ENCODE peak calls at places on chromosomes 5 and 9, in nine cellular contexts. C is neural progenitor cell, Z is astrocyte, S is Panc1, D is GM23248, O is uterus, M is SJSA1, E is neuronal stem cell, P is ovary. A is an unnamed sample. For H3K36me3, the result is how much of the 10 kb centered on the place peaks cover.

GRCh38 chr9:114777841-114778240 is 28.0 kb downstream of the TNFSF15 start:
- DNase-seq in C (no peak), Z (no peak), S (no peak), D (peak), O (no peak), M (no peak), E (no peak), P (no peak), A (no peak)

GRCh38 chr9:19372576-19372975 is 7.5 kb downstream of the RPS6 start:
- DNase-seq in C (no peak), Z (no peak), S (no peak), D (no peak), O (no peak), M (no peak), E (no peak), P (no peak), A (no peak)

GRCh38 chr5:91225848-91226686 is 157.1 kb downstream of the ARRDC3 start:
- DNase-seq in C (peak), Z (no peak), S (peak), D (no peak), O (no peak), M (no peak), E (no peak), P (no peak), A (no peak)

GRCh38 chr5:2196989-2197531 is 314.3 kb upstream of the IRX4 start:
- DNase-seq in C (peak), Z (no peak), S (no peak), D (no peak), O (no peak), M (no peak), E (no peak), P (no peak), A (no peak)

GRCh38 chr5:95530441-95530840 is 24.3 kb downstream of the SKIC3 start:
- DNase-seq in C (no peak), Z (peak), S (peak), D (peak), O (no peak), M (no peak), E (no peak), P (no peak), A (peak)

GRCh38 chr5:93421987-93422391 is 159.0 kb downstream of the NR2F1-AS1 start:
- DNase-seq in C (peak), Z (peak), S (no peak), D (no peak), O (no peak), M (no peak), E (no peak), P (no peak), A (no peak)

GRCh38 chr5:147336871-147337270 is 102.0 kb downstream of the STK32A start:
- DNase-seq in C (peak), Z (no peak), S (no peak), D (no peak), O (no peak), M (no peak), E (no peak), P (no peak), A (no peak)

GRCh38 chr5:179974946-179975712 is 67.4 kb upstream of the TBC1D9B start:
- DNase-seq in C (peak), Z (no peak), S (peak), D (peak), O (no peak), M (peak), E (peak), P (no peak), A (no peak)

GRCh38 chr5:124659798-124660197 is 86.6 kb downstream of the ZNF608 start:
- DNase-seq in C (no peak), Z (no peak), S (no peak), D (no peak), O (no peak), M (peak), E (no peak), P (no peak), A (no peak)

GRCh38 chr9:5869315-5870019 is 21.2 kb upstream of the MLANA start:
- DNase-seq in C (peak), Z (no peak), S (no peak), D (peak), O (no peak), M (no peak), E (no peak), P (no peak), A (no peak)

GRCh38 chr5:178538624-178539344 is 51.4 kb downstream of the COL23A1 start:
- DNase-seq in C (no peak), Z (no peak), S (no peak), D (no peak), O (no peak), M (no peak), E (no peak), P (no peak), A (peak)

GRCh38 chr5:64347308-64347707 is 158.5 kb upstream of the RGS7BP start:
- DNase-seq in C (peak), Z (no peak), S (no peak), D (no peak), O (no peak), M (no peak), E (no peak), P (no peak), A (no peak)

GRCh38 chr5:132905938-132906337 is 32.5 kb downstream of the LEAP2 start:
- DNase-seq in C (no peak), Z (no peak), S (no peak), D (no peak), O (no peak), M (no peak), E (no peak), P (no peak), A (no peak)

GRCh38 chr5:1021136-1021968 is 12.8 kb downstream of the NKD2 start:
- DNase-seq in C (no peak), Z (no peak), S (no peak), D (peak), O (no peak), M (no peak), E (no peak), P (no peak), A (peak)

GRCh38 chr9:98993570-98993945 is 49.9 kb downstream of the COL15A1 start:
- DNase-seq in C (no peak), Z (no peak), S (no peak), D (no peak), O (no peak), M (peak), E (no peak), P (no peak), A (no peak)

GRCh38 chr5:180159756-180160155 is 49.3 kb downstream of the RASGEF1C start:
- DNase-seq in C (no peak), Z (peak), S (no peak), D (peak), O (no peak), M (no peak), E (no peak), P (no peak), A (no peak)

GRCh38 chr9:36923025-36923625 is 110.9 kb downstream of the PAX5 start:
- DNase-seq in C (no peak), Z (no peak), S (no peak), D (no peak), O (no peak), M (no peak), E (no peak), P (no peak), A (no peak)

GRCh38 chr9:107751522-107752235 is 262.1 kb upstream of the KLF4 start:
- DNase-seq in C (no peak), Z (peak), S (peak), D (peak), O (no peak), M (peak), E (no peak), P (no peak), A (no peak)

GRCh38 chr9:20358201-20358600 is 264.1 kb downstream of the MLLT3 start:
- DNase-seq in C (no peak), Z (peak), S (no peak), D (peak), O (no peak), M (no peak), E (no peak), P (no peak), A (no peak)

GRCh38 chr9:98411981-98412561 is 156.6 kb upstream of the TBC1D2 start:
- DNase-seq in C (no peak), Z (no peak), S (no peak), D (no peak), O (no peak), M (no peak), E (no peak), P (no peak), A (no peak)

GRCh38 chr5:62115009-62115408 is 191.0 kb upstream of the KIF2A start:
- DNase-seq in C (no peak), Z (no peak), S (no peak), D (peak), O (no peak), M (no peak), E (no peak), P (no peak), A (no peak)

GRCh38 chr5:89844548-89844947 is 565.0 kb downstream of the CETN3 start:
- DNase-seq in C (no peak), Z (no peak), S (no peak), D (no peak), O (no peak), M (no peak), E (no peak), P (no peak), A (no peak)

GRCh38 chr9:77005216-77005615 is 14.2 kb upstream of the FOXB2 start:
- DNase-seq in C (no peak), Z (no peak), S (no peak), D (no peak), O (no peak), M (no peak), E (no peak), P (no peak), A (no peak)

GRCh38 chr9:96619491-96620154 is at the start of gene CDC14B:
- DNase-seq in C (peak), Z (peak), S (peak), D (peak), O (peak), M (peak), E (peak), P (peak), A (no peak)

GRCh38 chr5:130666462-130666861 is 498.6 kb downstream of the HINT1 start:
- DNase-seq in C (no peak), Z (no peak), S (no peak), D (no peak), O (no peak), M (no peak), E (no peak), P (no peak), A (no peak)

GRCh38 chr9:76630916-76631315 is 133.3 kb upstream of the PCA3 start:
- DNase-seq in C (no peak), Z (no peak), S (no peak), D (no peak), O (no peak), M (no peak), E (no peak), P (no peak), A (no peak)

GRCh38 chr5:88690619-88691560 is 192.1 kb downstream of the MEF2C start:
- DNase-seq in C (peak), Z (peak), S (no peak), D (peak), O (peak), M (peak), E (no peak), P (peak), A (no peak)

GRCh38 chr9:4678679-4679267 is 596 bp upstream of the CDC37L1 start:
- DNase-seq in C (no peak), Z (no peak), S (no peak), D (peak), O (peak), M (peak), E (peak), P (no peak), A (no peak)

GRCh38 chr9:111399772-111400563 is 69.9 kb upstream of the OR2K2 start:
- DNase-seq in C (peak), Z (no peak), S (peak), D (peak), O (no peak), M (no peak), E (no peak), P (no peak), A (no peak)

GRCh38 chr5:141641634-141642278 is 5.0 kb downstream of the RELL2 start:
- DNase-seq in C (no peak), Z (peak), S (no peak), D (peak), O (no peak), M (peak), E (no peak), P (no peak), A (no peak)

GRCh38 chr9:81424431-81424830 is 264.9 kb downstream of the TLE1 start:
- DNase-seq in C (no peak), Z (no peak), S (no peak), D (peak), O (no peak), M (no peak), E (no peak), P (no peak), A (no peak)

GRCh38 chr5:37723147-37723961 is 116.5 kb downstream of the GDNF start:
- DNase-seq in C (peak), Z (peak), S (no peak), D (peak), O (no peak), M (no peak), E (peak), P (no peak), A (no peak)

GRCh38 chr9:123321874-123322770 is 33.9 kb upstream of the CRB2 start:
- DNase-seq in C (no peak), Z (no peak), S (no peak), D (no peak), O (no peak), M (no peak), E (no peak), P (no peak), A (no peak)

GRCh38 chr5:43168175-43168574 is 23.9 kb upstream of the NIM1K start:
- DNase-seq in C (no peak), Z (no peak), S (no peak), D (no peak), O (no peak), M (no peak), E (no peak), P (no peak), A (no peak)

GRCh38 chr5:43171441-43171840 is 20.6 kb upstream of the NIM1K start:
- DNase-seq in C (no peak), Z (no peak), S (no peak), D (no peak), O (no peak), M (no peak), E (no peak), P (no peak), A (no peak)

GRCh38 chr5:43174586-43174985 is 17.4 kb upstream of the NIM1K start:
- DNase-seq in C (no peak), Z (no peak), S (no peak), D (no peak), O (no peak), M (no peak), E (no peak), P (no peak), A (no peak)

GRCh38 chr5:43172779-43173178 is 19.2 kb upstream of the NIM1K start:
- DNase-seq in C (no peak), Z (no peak), S (no peak), D (no peak), O (no peak), M (no peak), E (no peak), P (no peak), A (no peak)

DNA sequence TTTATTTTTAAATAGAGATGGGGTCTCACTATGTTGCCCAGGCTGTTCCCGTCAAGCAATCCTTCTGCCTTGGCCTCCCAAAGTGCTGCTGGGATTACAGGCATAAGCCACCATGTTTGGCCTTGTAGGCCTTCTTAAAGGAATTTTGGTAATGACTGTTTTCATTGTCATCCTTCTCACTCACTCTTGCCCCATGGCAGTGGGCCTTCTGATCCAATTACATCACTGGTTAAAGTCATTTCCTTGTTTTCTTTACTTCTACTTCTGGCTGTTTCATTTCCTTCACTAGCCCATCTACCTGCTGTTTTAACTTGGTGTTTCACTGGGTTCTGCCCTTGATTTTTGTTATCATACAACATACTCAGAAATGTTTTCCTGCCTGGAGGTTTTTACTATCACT is 20.1 kb upstream of the NIM1K start:
- DNase-seq in C (no peak), Z (no peak), S (no peak), D (peak), O (no peak), M (no peak), E (no peak), P (no peak), A (no peak)
- H3K36me3 ChIP-seq in C (under half), Z (under half), S (under half), D (under half), O (under half), M (half or more), E (under half), P (under half), A (under half)

DNA sequence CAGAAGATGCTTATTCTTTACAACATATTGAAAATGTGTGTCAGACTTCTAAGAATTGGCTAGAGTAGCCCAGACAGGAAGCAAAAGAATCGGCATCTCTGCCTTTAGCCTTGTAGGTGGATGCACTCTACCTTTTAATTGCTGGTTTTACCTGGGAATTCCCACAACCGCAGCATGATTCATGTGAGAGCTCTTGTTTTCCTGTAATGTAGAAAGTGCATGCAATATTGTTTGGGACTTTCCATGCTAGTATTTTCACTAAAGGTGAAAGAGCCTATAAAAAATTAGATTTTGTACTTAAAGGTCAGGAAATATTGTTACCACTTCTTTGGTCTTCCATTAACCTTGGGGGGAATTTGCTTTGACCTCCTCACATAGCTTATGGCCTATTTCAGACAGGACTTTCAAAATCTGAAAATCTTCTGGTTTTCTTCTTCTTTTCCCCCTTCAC is 89.8 kb downstream of the NTRK2 start:
- DNase-seq in C (no peak), Z (no peak), S (no peak), D (no peak), O (no peak), M (no peak), E (no peak), P (no peak), A (no peak)
- H3K4me3 ChIP-seq in C (no peak), Z (no peak), S (no peak), D (no peak), O (no peak), M (no peak), E (no peak), P (no peak), A (no peak)

GRCh38 chr5:31161772-31162171 is 31.7 kb upstream of the CDH6 start:
- DNase-seq in C (peak), Z (peak), S (no peak), D (peak), O (no peak), M (no peak), E (peak), P (no peak), A (no peak)

GRCh38 chr5:31158686-31159085 is 34.8 kb upstream of the CDH6 start:
- DNase-seq in C (no peak), Z (no peak), S (no peak), D (no peak), O (no peak), M (no peak), E (no peak), P (no peak), A (no peak)

GRCh38 chr5:31156761-31157160 is 36.7 kb upstream of the CDH6 start:
- DNase-seq in C (no peak), Z (no peak), S (no peak), D (no peak), O (no peak), M (no peak), E (no peak), P (no peak), A (no peak)

GRCh38 chr5:31153523-31153922 is 40.0 kb upstream of the CDH6 start:
- DNase-seq in C (no peak), Z (no peak), S (no peak), D (peak), O (no peak), M (no peak), E (no peak), P (no peak), A (no peak)

DNA sequence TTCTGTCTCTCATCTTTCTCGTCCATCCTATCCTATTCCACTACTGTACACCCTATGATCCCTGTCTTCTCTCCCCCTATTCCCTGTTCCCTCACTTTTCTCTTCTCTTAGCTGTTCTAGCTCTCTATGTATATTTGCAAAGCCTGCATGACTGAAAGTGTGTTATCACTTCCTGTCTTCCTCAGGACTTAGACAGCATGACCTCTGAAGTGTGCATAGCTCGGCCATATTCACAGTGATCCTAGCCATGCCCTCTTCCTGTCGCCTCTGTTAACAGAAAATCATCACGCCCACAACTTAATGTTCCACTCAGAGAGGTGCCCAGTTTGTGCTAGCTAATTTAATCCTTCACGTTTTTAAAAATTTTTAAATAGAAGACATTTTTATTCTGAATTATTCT is 35.8 kb upstream of the CDH6 start:
- DNase-seq in C (no peak), Z (no peak), S (no peak), D (no peak), O (no peak), M (no peak), E (no peak), P (no peak), A (no peak)
- H3K36me3 ChIP-seq in C (under half), Z (under half), S (under half), D (under half), O (under half), M (under half), E (under half), P (under half), A (under half)

GRCh38 chr5:105794578-105794977 is 1876.2 kb downstream of the EFNA5 start:
- DNase-seq in C (no peak), Z (no peak), S (no peak), D (no peak), O (no peak), M (no peak), E (no peak), P (no peak), A (no peak)

GRCh38 chr5:105789246-105789645 is 1881.5 kb downstream of the EFNA5 start:
- DNase-seq in C (no peak), Z (no peak), S (no peak), D (no peak), O (no peak), M (no peak), E (no peak), P (no peak), A (no peak)
- H3K4me3 ChIP-seq in C (no peak), Z (no peak), S (no peak), D (no peak), O (no peak), M (no peak), E (no peak), P (no peak), A (no peak)

DNA sequence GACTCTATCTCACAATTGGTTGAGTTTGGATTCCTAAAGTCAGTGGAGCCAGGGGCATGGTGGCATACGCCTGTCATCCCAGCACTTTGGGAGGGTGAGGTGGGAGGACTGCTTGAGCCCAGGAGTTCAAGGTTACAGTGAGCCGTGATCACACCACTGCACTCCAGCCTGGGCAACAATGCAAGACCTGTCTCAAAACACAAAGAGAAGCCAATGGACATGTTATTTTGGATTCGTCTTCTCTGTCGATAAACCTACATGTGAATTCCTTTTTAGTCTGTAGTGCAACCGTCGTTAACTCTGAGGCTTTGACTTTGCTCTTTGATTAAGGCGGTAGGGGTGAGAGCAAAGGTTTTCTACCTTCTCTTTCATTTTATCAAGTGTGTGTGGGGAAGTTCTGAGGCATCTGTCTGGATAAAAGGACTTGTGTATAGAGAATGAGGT is 142.7 kb downstream of the KDM4C start:
- DNase-seq in C (no peak), Z (no peak), S (no peak), D (no peak), O (no peak), M (no peak), E (no peak), P (no peak), A (no peak)
- H3K36me3 ChIP-seq in C (under half), Z (under half), S (under half), D (under half), O (under half), M (under half), E (under half), P (under half), A (under half)

A was measured in BJ.